ENCODE peak calls at places on chromosomes 5 and 9, in five cellular contexts. P is H9, L is IMR-90, J is mesenchymal stem cell, H is H1. Q is an unnamed sample.

GRCh38 chr5:15142458-15142857 is 270.9 kb upstream of the ANKH start:
- DNase-seq in P (no peak), L (no peak), H (no peak), J (no peak), Q (no peak)

GRCh38 chr9:72527801-72528195 is 6.4 kb downstream of the TMC1 start:
- DNase-seq in J (no peak), H (no peak), L (no peak), P (no peak), Q (no peak)

GRCh38 chr9:88173378-88173999 is 35.2 kb upstream of the SPATA31C2 start:
- DNase-seq in L (peak; percentile 73), J (peak; percentile 73), P (peak; percentile 69), H (peak; percentile 53), Q (peak; percentile 93)

GRCh38 chr5:168409601-168410458 is 76.4 kb upstream of the RARS1 start:
- DNase-seq in H (no peak), L (peak; percentile 91), J (peak; percentile 84), P (no peak), Q (no peak)

GRCh38 chr5:98773214-98773463 is 324 bp upstream of the RGMB start:
- DNase-seq in H (no peak), L (no peak), J (no peak), P (no peak), Q (no peak)

GRCh38 chr5:65880673-65881072 is 45.7 kb upstream of the ERBIN start:
- DNase-seq in J (no peak), H (no peak), P (no peak), L (no peak), Q (no peak)

GRCh38 chr5:41270423-41271251 is 57.3 kb upstream of the C6 start:
- DNase-seq in P (no peak), H (no peak), J (peak; percentile 36), L (peak; percentile 76), Q (peak; percentile 62)

GRCh38 chr5:137304227-137304874 is 194.8 kb downstream of the SPOCK1 start:
- DNase-seq in L (no peak), P (no peak), H (no peak), J (no peak), Q (no peak)

GRCh38 chr9:35728041-35728971 is 3.7 kb downstream of the TLN1 start:
- DNase-seq in J (peak; percentile 86), H (peak; percentile 56), P (peak; percentile 66), L (peak; percentile 90), Q (peak; percentile 98)

GRCh38 chr9:35727676-35728040 is 4.3 kb downstream of the TLN1 start:
- DNase-seq in P (no peak), H (no peak), J (no peak), L (no peak), Q (no peak)

GRCh38 chr9:35730486-35730854 is 1.5 kb downstream of the TLN1 start:
- DNase-seq in H (no peak), J (no peak), P (no peak), L (no peak), Q (no peak)

GRCh38 chr9:35729700-35730485 is 2.1 kb downstream of the TLN1 start:
- DNase-seq in H (no peak), L (peak; percentile 91), J (peak; percentile 90), P (peak; percentile 56), Q (peak; percentile 86)

DNA sequence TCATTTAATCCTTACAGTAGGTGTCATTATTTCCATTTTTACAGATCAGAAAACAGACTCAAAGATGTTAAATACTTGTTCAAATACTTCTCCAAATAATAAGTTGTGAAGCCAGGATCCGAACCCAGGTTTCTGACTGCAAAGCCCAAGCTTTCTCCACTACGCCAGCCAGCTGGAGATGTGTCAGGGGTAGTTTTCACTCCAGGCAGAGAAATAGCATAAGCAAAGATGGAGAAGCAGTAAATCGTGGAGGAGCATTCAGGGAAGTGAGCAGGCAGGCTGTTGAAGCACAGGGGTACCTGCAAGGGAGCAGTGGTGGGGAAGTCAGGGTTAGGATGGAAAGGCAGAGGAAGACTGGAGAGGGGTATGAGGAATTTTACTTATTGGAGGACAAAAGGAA is 2.9 kb downstream of the TLN1 start:
- DNase-seq in L (peak; percentile 18), H (no peak), P (no peak), J (peak; percentile 13), Q (no peak)
- H3K18ac ChIP-seq in L (peak overlapping the region; percentile 87), H (no peak overlapping the region), P (no peak overlapping the region), J (peak overlapping the region; percentile 85), Q (peak overlapping the region; percentile 11)

GRCh38 chr9:33440609-33441008 is 6.8 kb downstream of the AQP3 start:
- DNase-seq in L (no peak), J (no peak), H (no peak), P (no peak), Q (no peak)
- H2BK15ac ChIP-seq in L (no peak overlapping the region), J (no peak overlapping the region), H (no peak overlapping the region), P (no peak overlapping the region), Q (no peak overlapping the region)

GRCh38 chr5:72307573-72307967 is 12.5 kb downstream of the MRPS27 start:
- DNase-seq in H (no peak), P (no peak), J (no peak), L (no peak), Q (no peak)
- H3K4ac ChIP-seq in H (no peak overlapping the region), P (no peak overlapping the region), J (no peak overlapping the region), L (peak overlapping the region; percentile 56), Q (peak overlapping the region; percentile 22)

DNA sequence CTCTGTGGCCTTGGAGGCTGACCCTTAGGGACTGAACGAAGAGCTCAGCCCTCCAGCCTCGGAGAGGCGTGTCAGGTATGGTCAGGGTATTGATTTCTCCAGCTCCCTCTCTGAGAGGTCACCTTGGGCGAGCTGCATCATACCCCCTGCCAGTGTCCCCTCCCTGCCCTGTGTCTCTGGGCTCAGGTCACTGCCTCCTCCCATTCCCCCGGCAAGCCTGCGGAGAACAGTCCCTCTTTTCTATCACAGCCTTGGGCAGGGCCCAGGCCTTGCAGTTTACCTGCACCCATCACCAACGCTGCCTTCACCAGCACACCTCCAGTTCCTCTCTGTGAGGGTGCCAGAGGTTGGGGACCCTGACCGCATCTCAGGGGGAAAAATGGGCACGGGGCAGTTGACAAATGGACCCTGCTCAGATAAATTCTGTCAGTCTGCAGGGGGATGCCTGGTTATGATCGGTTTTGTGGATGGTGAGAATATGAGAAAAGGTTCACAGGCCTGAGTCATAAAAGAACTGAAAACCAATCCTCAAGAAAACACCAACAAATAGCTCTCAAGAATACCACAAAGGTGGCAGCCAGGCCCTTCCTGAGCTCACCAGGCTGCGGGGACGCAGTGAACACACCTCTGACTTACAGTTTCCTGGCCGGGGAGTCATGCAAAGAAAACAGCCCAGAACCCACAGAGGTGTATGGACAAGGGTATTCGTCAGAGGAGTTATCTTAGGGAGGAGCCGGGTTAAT is 24.7 kb upstream of the RXRA start:
- DNase-seq in L (no peak), H (no peak), P (no peak), J (no peak), Q (no peak)
- H3K18ac ChIP-seq in L (no peak overlapping the region), H (no peak overlapping the region), P (no peak overlapping the region), J (no peak overlapping the region), Q (no peak overlapping the region)

DNA sequence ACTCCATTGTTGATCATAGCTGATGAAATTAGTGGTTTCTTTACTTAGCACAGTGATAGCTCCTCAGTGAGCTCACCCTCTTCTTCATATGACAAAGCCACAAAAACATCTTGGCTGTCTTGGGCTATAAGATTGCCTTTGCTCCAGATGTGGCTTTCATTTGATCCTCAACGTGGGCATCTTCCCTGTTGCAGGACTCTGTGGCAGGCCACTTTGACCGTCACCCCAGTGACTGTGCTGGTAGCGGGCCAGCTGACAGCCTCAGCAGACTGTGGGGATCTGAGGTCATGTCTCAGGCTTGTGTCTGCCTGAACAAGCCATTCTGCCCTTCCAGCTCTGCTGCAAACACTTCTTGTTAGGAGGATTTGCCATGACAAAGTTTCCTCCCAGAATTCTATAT is 422.2 kb downstream of the NR2F1-AS1 start:
- DNase-seq in J (no peak), L (no peak), H (no peak), P (no peak), Q (no peak)
- H2BK15ac ChIP-seq in J (no peak overlapping the region), L (peak overlapping the region; percentile 65), H (no peak overlapping the region), P (no peak overlapping the region), Q (no peak overlapping the region)

DNA sequence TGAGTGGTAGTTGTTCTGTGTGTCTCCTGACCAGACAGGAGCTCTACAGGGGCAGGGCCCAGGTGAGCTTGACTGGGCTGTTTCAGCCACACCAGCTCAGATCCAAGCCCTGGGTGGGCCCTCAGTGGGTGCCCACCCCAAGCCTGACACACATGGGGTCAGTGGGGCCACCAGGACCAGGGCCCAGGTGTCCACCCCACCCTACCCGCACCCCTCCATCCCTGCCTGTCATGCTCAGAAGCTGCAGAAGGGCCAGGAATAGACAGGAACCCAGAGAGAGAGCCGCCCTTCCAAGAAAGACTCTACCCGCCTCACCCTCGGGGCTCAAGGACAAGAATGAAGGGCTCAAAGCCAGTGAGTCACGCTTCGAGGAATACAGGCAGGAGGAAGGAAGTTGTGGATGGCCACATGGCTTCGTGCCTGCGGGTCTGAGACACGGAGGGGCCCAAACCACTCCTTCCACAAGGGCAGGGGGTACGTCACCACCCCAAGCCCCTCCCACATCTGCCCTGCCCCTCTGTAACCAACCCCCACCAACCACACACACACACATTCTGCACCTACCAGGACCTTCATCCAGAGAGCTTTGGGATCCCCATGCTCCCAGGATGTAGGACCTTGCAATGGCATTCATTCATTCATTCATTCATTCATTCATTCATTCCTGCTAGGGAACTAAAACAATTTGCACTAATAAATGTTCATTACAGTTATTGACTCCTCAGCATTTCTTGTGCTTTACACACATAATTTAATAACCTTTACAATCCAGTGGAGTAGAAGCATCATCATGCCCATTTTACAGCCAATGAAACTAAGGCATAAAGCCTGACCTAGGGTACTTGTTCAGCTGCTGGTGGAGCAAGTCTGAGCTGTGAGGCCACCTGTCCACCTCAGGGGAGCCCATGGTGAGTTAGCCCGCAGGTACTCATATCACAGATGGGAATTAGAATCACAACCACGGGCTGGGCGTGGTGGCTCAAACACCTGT is 56.0 kb upstream of the STXBP1 start:
- DNase-seq in P (peak; percentile 46), J (peak; percentile 98), L (peak; percentile 96), H (no peak), Q (peak; percentile 65)
- H3K4ac ChIP-seq in P (no peak overlapping the region), J (peak overlapping the region; percentile 60), L (peak overlapping the region; percentile 96), H (no peak overlapping the region), Q (no peak overlapping the region)